ENCODE peak calls at places on chromosomes 5 and 9, in six cellular contexts. One of them, this sample, is unnamed.

GRCh38 chr9:116736406-116736805 is 49.3 kb downstream of the TRIM32 start:
- DNase-seq in PC-9: no peak
- DNase-seq in WTC11: no peak
- DNase-seq in adrenal gland: no peak
- DNase-seq in HL-60: no peak
- DNase-seq in psoas muscle: no peak
- DNase-seq in this sample: no peak

GRCh38 chr9:77957652-77958051 is 74.0 kb downstream of the GNAQ start:
- DNase-seq in adrenal gland: no peak
- DNase-seq in WTC11: no peak
- DNase-seq in HL-60: no peak
- DNase-seq in psoas muscle: no peak
- DNase-seq in PC-9: no peak
- DNase-seq in this sample: no peak

GRCh38 chr9:68780735-68781134 is 75.7 kb downstream of the PIP5K1B start:
- DNase-seq in PC-9: no peak
- DNase-seq in psoas muscle: no peak
- DNase-seq in HL-60: no peak
- DNase-seq in WTC11: no peak
- DNase-seq in adrenal gland: no peak
- DNase-seq in this sample: no peak

GRCh38 chr9:82934949-82935348 is 128.0 kb downstream of the RASEF start:
- DNase-seq in adrenal gland: no peak
- DNase-seq in HL-60: no peak
- DNase-seq in psoas muscle: no peak
- DNase-seq in PC-9: peak; percentile 59
- DNase-seq in WTC11: no peak
- DNase-seq in this sample: peak; percentile 18

GRCh38 chr5:109550077-109550476 is 139.7 kb upstream of the MAN2A1 start:
- DNase-seq in adrenal gland: no peak
- DNase-seq in WTC11: no peak
- DNase-seq in PC-9: no peak
- DNase-seq in psoas muscle: no peak
- DNase-seq in HL-60: no peak
- DNase-seq in this sample: no peak

GRCh38 chr9:34372598-34373011 is 4.1 kb downstream of the MYORG start:
- DNase-seq in WTC11: peak; percentile 60
- DNase-seq in psoas muscle: no peak
- DNase-seq in adrenal gland: no peak
- DNase-seq in HL-60: no peak
- DNase-seq in PC-9: no peak
- DNase-seq in this sample: no peak

GRCh38 chr9:38057416-38058195 is 11.4 kb downstream of the SHB start:
- DNase-seq in adrenal gland: no peak
- DNase-seq in WTC11: no peak
- DNase-seq in PC-9: no peak
- DNase-seq in psoas muscle: no peak
- DNase-seq in HL-60: no peak
- DNase-seq in this sample: no peak

GRCh38 chr9:107068581-107068980 is 205.6 kb downstream of the ZNF462 start:
- DNase-seq in HL-60: no peak
- DNase-seq in WTC11: no peak
- DNase-seq in PC-9: no peak
- DNase-seq in adrenal gland: no peak
- DNase-seq in psoas muscle: no peak
- DNase-seq in this sample: no peak

GRCh38 chr5:115236599-115236998 is 26.1 kb downstream of the PGGT1B start:
- DNase-seq in PC-9: no peak
- DNase-seq in adrenal gland: no peak
- DNase-seq in WTC11: no peak
- DNase-seq in psoas muscle: no peak
- DNase-seq in HL-60: no peak
- DNase-seq in this sample: no peak

GRCh38 chr5:174609116-174609515 is 115.3 kb upstream of the MSX2 start:
- DNase-seq in WTC11: no peak
- DNase-seq in HL-60: no peak
- DNase-seq in psoas muscle: no peak
- DNase-seq in adrenal gland: peak; percentile 31
- DNase-seq in PC-9: no peak
- DNase-seq in this sample: no peak

GRCh38 chr5:134088291-134088690 is 26.2 kb upstream of the TCF7 start:
- DNase-seq in WTC11: no peak
- DNase-seq in psoas muscle: no peak
- DNase-seq in adrenal gland: no peak
- DNase-seq in HL-60: no peak
- DNase-seq in PC-9: no peak
- DNase-seq in this sample: no peak

GRCh38 chr5:83956386-83956785 is 235.7 kb upstream of the HAPLN1 start:
- DNase-seq in PC-9: no peak
- DNase-seq in WTC11: no peak
- DNase-seq in HL-60: no peak
- DNase-seq in psoas muscle: no peak
- DNase-seq in adrenal gland: no peak
- DNase-seq in this sample: no peak

GRCh38 chr5:5900350-5900749 is 477.9 kb downstream of the ICE1 start:
- DNase-seq in psoas muscle: no peak
- DNase-seq in HL-60: no peak
- DNase-seq in WTC11: no peak
- DNase-seq in PC-9: no peak
- DNase-seq in adrenal gland: no peak
- DNase-seq in this sample: no peak

GRCh38 chr5:139873033-139873794 is 77.6 kb downstream of the PSD2 start:
- DNase-seq in psoas muscle: no peak
- DNase-seq in adrenal gland: no peak
- DNase-seq in HL-60: no peak
- DNase-seq in WTC11: no peak
- DNase-seq in PC-9: no peak
- DNase-seq in this sample: no peak

GRCh38 chr5:9282211-9282610 is 263.7 kb downstream of the SEMA5A start:
- DNase-seq in WTC11: no peak
- DNase-seq in PC-9: no peak
- DNase-seq in psoas muscle: no peak
- DNase-seq in adrenal gland: no peak
- DNase-seq in HL-60: no peak
- DNase-seq in this sample: no peak

GRCh38 chr5:116371935-116372334 is 202.7 kb downstream of the SEMA6A start:
- DNase-seq in adrenal gland: no peak
- DNase-seq in WTC11: no peak
- DNase-seq in psoas muscle: no peak
- DNase-seq in HL-60: peak; percentile 3
- DNase-seq in PC-9: no peak
- DNase-seq in this sample: no peak

GRCh38 chr9:121981118-121981883 is 111.8 kb downstream of the TTLL11 start:
- DNase-seq in WTC11: no peak
- DNase-seq in adrenal gland: no peak
- DNase-seq in psoas muscle: no peak
- DNase-seq in PC-9: no peak
- DNase-seq in HL-60: no peak
- DNase-seq in this sample: no peak

GRCh38 chr5:117455236-117456233 is 880.9 kb upstream of the SEMA6A start:
- DNase-seq in psoas muscle: no peak
- DNase-seq in adrenal gland: peak; percentile 18
- DNase-seq in WTC11: peak; percentile 69
- DNase-seq in PC-9: peak; percentile 27
- DNase-seq in HL-60: no peak
- DNase-seq in this sample: no peak

GRCh38 chr9:110891760-110892159 is 146.5 kb downstream of the LPAR1 start:
- DNase-seq in HL-60: no peak
- DNase-seq in psoas muscle: no peak
- DNase-seq in PC-9: no peak
- DNase-seq in adrenal gland: no peak
- DNase-seq in WTC11: no peak
- DNase-seq in this sample: no peak

GRCh38 chr9:125233678-125234077 is 7.5 kb downstream of the HSPA5 start:
- DNase-seq in WTC11: no peak
- DNase-seq in adrenal gland: peak; percentile 34
- DNase-seq in psoas muscle: no peak
- DNase-seq in HL-60: no peak
- DNase-seq in PC-9: no peak
- DNase-seq in this sample: no peak

GRCh38 chr5:107533946-107534876 is 136.5 kb downstream of the EFNA5 start:
- DNase-seq in HL-60: no peak
- DNase-seq in psoas muscle: no peak
- DNase-seq in PC-9: no peak
- DNase-seq in WTC11: no peak
- DNase-seq in adrenal gland: no peak
- DNase-seq in this sample: peak; percentile 73

GRCh38 chr5:110268283-110268682 is 458.2 kb downstream of the TMEM232 start:
- DNase-seq in WTC11: no peak
- DNase-seq in PC-9: no peak
- DNase-seq in HL-60: no peak
- DNase-seq in adrenal gland: no peak
- DNase-seq in psoas muscle: no peak
- DNase-seq in this sample: no peak

GRCh38 chr9:89674667-89675402 is 70.0 kb downstream of the GADD45G start:
- DNase-seq in adrenal gland: peak; percentile 83
- DNase-seq in HL-60: no peak
- DNase-seq in psoas muscle: peak; percentile 44
- DNase-seq in WTC11: peak; percentile 61
- DNase-seq in PC-9: no peak
- DNase-seq in this sample: no peak

GRCh38 chr5:56494300-56494704 is 261.2 kb upstream of the ANKRD55 start:
- DNase-seq in PC-9: no peak
- DNase-seq in HL-60: no peak
- DNase-seq in WTC11: no peak
- DNase-seq in adrenal gland: no peak
- DNase-seq in psoas muscle: no peak
- DNase-seq in this sample: no peak

GRCh38 chr5:61328791-61329617 is 3.1 kb upstream of the ZSWIM6 start:
- DNase-seq in PC-9: no peak
- DNase-seq in adrenal gland: no peak
- DNase-seq in WTC11: no peak
- DNase-seq in HL-60: no peak
- DNase-seq in psoas muscle: no peak
- DNase-seq in this sample: no peak

GRCh38 chr5:61330341-61330878 is 1.6 kb upstream of the ZSWIM6 start:
- DNase-seq in PC-9: no peak
- DNase-seq in WTC11: no peak
- DNase-seq in psoas muscle: peak; percentile 24
- DNase-seq in HL-60: no peak
- DNase-seq in adrenal gland: peak; percentile 58
- DNase-seq in this sample: no peak

GRCh38 chr5:61330879-61331406 is 1.1 kb upstream of the ZSWIM6 start:
- DNase-seq in HL-60: no peak
- DNase-seq in adrenal gland: peak; percentile 73
- DNase-seq in psoas muscle: peak; percentile 76
- DNase-seq in PC-9: peak; percentile 78
- DNase-seq in WTC11: peak; percentile 52
- DNase-seq in this sample: peak; percentile 52

GRCh38 chr5:61329729-61330128 is 2.3 kb upstream of the ZSWIM6 start:
- DNase-seq in WTC11: no peak
- DNase-seq in adrenal gland: no peak
- DNase-seq in HL-60: no peak
- DNase-seq in psoas muscle: no peak
- DNase-seq in PC-9: no peak
- DNase-seq in this sample: no peak

GRCh38 chr5:61327761-61328753 is 4.0 kb upstream of the ZSWIM6 start:
- DNase-seq in PC-9: no peak
- DNase-seq in psoas muscle: no peak
- DNase-seq in WTC11: no peak
- DNase-seq in HL-60: no peak
- DNase-seq in adrenal gland: no peak
- DNase-seq in this sample: no peak
- TF ChIP-seq CTCF in PC-9: no peak
- TF ChIP-seq CTCF in psoas muscle: no peak
- TF ChIP-seq CTCF in WTC11: no peak
- TF ChIP-seq CTCF in HL-60: no peak
- TF ChIP-seq CTCF in adrenal gland: no peak
- TF ChIP-seq CTCF in this sample: no peak

GRCh38 chr9:71254592-71255277 is 133.3 kb upstream of the TRPM3 start:
- DNase-seq in HL-60: no peak
- DNase-seq in psoas muscle: no peak
- DNase-seq in PC-9: no peak
- DNase-seq in adrenal gland: no peak
- DNase-seq in WTC11: no peak
- DNase-seq in this sample: no peak

GRCh38 chr9:71250626-71251025 is 129.2 kb upstream of the TRPM3 start:
- DNase-seq in psoas muscle: no peak
- DNase-seq in HL-60: no peak
- DNase-seq in adrenal gland: no peak
- DNase-seq in PC-9: no peak
- DNase-seq in WTC11: peak; percentile 36
- DNase-seq in this sample: no peak

GRCh38 chr9:71253021-71253420 is 131.6 kb upstream of the TRPM3 start:
- DNase-seq in adrenal gland: no peak
- DNase-seq in HL-60: no peak
- DNase-seq in psoas muscle: no peak
- DNase-seq in WTC11: no peak
- DNase-seq in PC-9: no peak
- DNase-seq in this sample: no peak

GRCh38 chr9:71245651-71246050 is 124.2 kb upstream of the TRPM3 start:
- DNase-seq in PC-9: no peak
- DNase-seq in adrenal gland: no peak
- DNase-seq in HL-60: no peak
- DNase-seq in psoas muscle: no peak
- DNase-seq in WTC11: no peak
- DNase-seq in this sample: no peak

DNA sequence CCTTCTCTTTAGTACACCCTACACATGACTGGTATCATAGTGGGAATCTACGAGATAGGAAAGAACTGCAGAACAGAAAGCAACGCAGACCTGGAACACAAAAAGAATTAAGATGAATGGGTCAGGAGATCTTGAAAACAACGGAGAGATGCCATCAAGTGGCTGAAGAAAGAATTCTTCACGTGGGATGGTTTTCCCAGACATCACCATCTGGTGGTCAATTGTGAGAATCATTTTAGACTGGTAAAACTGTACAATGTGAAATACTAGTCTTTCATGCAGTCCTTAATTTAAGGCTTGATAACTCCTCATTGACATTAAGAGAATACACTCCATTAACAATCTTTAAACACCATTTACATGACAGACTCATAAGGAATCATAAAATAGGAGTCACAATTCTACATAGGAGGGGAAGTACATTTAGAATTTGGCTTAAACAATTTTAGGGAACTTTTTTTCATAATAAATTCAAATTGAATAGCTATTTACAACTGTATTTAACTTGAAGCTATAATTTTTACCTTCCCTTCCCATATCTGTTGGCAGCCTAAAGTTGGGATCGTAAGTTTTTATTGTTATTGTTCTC is 128.4 kb upstream of the TRPM3 start:
- DNase-seq in psoas muscle: no peak
- DNase-seq in HL-60: no peak
- DNase-seq in WTC11: no peak
- DNase-seq in adrenal gland: peak; percentile 25
- DNase-seq in PC-9: peak; percentile 17
- DNase-seq in this sample: peak; percentile 66
- TF ChIP-seq CTCF in psoas muscle: peak; percentile 64
- TF ChIP-seq CTCF in HL-60: peak; percentile 50
- TF ChIP-seq CTCF in WTC11: no peak
- TF ChIP-seq CTCF in adrenal gland: peak; percentile 82
- TF ChIP-seq CTCF in PC-9: peak; percentile 72
- TF ChIP-seq CTCF in this sample: peak; percentile 90

GRCh38 chr5:113084402-113085083 is 107.9 kb downstream of the DCP2 start:
- DNase-seq in PC-9: no peak
- DNase-seq in adrenal gland: no peak
- DNase-seq in HL-60: no peak
- DNase-seq in psoas muscle: no peak
- DNase-seq in WTC11: no peak
- DNase-seq in this sample: no peak
- TF ChIP-seq CTCF in PC-9: peak; percentile 25
- TF ChIP-seq CTCF in adrenal gland: no peak
- TF ChIP-seq CTCF in HL-60: no peak
- TF ChIP-seq CTCF in psoas muscle: no peak
- TF ChIP-seq CTCF in WTC11: no peak
- TF ChIP-seq CTCF in this sample: no peak

GRCh38 chr5:149228610-149229297 is 42.9 kb upstream of the AFAP1L1 start:
- DNase-seq in psoas muscle: no peak
- DNase-seq in WTC11: no peak
- DNase-seq in HL-60: peak; percentile 14
- DNase-seq in adrenal gland: peak; percentile 56
- DNase-seq in PC-9: peak; percentile 40
- DNase-seq in this sample: peak; percentile 76
- TF ChIP-seq CTCF in psoas muscle: peak; percentile 86
- TF ChIP-seq CTCF in WTC11: no peak
- TF ChIP-seq CTCF in HL-60: no peak
- TF ChIP-seq CTCF in adrenal gland: peak; percentile 91
- TF ChIP-seq CTCF in PC-9: peak; percentile 68
- TF ChIP-seq CTCF in this sample: peak; percentile 79

This sample was measured in LNCaP clone FGC.